ENCODE peak calls at places on chromosomes 2 and 18, in six cellular contexts. F is fibroblast of the aortic adventitia; E is cardiac fibroblast; A is fibroblast of mammary gland; S is pancreas; U is CD8-positive, alpha-beta memory T cell. P is an unnamed sample.
A peak's percentile ranks its signal among the peaks of the same experiment; 100 is the strongest.

GRCh38 chr18:79169958-79170555 is 100.9 kb downstream of the ATP9B start:
- DNase-seq in F (peak; percentile 15), E (peak; percentile 53), A (peak; percentile 57), S (no peak), U (no peak), P (peak; percentile 16)

GRCh38 chr2:136310797-136311558 is 193.0 kb upstream of the CXCR4 start:
- DNase-seq in F (no peak), E (no peak), A (no peak), S (no peak), U (no peak), P (no peak)

GRCh38 chr2:6103949-6104348 is 411.8 kb downstream of the SOX11 start:
- DNase-seq in F (no peak), E (no peak), A (no peak), S (no peak), U (no peak), P (no peak)

GRCh38 chr18:78814766-78815165 is 164.9 kb upstream of the SALL3 start:
- DNase-seq in F (no peak), E (no peak), A (no peak), S (no peak), U (no peak), P (no peak)

GRCh38 chr2:226611196-226611943 is 188.2 kb downstream of the IRS1 start:
- DNase-seq in F (no peak), E (no peak), A (no peak), S (no peak), U (no peak), P (no peak)

GRCh38 chr2:180385601-180386201 is 378.6 kb upstream of the CWC22 start:
- DNase-seq in F (peak; percentile 98), E (peak; percentile 87), A (peak; percentile 95), S (no peak), U (no peak), P (peak; percentile 81)

GRCh38 chr2:75788925-75789324 is 78.2 kb upstream of the GCFC2 start:
- DNase-seq in F (no peak), E (no peak), A (no peak), S (no peak), U (no peak), P (no peak)

GRCh38 chr18:44852818-44853217 is 172.1 kb downstream of the SETBP1 start:
- DNase-seq in F (peak; percentile 39), E (no peak), A (no peak), S (peak; percentile 35), U (no peak), P (no peak)

GRCh38 chr2:59774821-59775463 is 778.5 kb downstream of the BCL11A start:
- DNase-seq in F (no peak), E (no peak), A (no peak), S (no peak), U (no peak), P (no peak)

GRCh38 chr2:134819334-134819733 is 19.1 kb upstream of the ACMSD start:
- DNase-seq in F (peak; percentile 44), E (peak; percentile 5), A (peak; percentile 69), S (no peak), U (no peak), P (peak; percentile 20)

GRCh38 chr2:234426616-234427015 is 70.3 kb downstream of the ARL4C start:
- DNase-seq in F (no peak), E (no peak), A (no peak), S (no peak), U (no peak), P (no peak)

GRCh38 chr2:154125900-154126299 is 254.2 kb downstream of the GALNT13 start:
- DNase-seq in F (peak; percentile 77), E (peak; percentile 3), A (peak; percentile 83), S (no peak), U (no peak), P (no peak)

GRCh38 chr2:145412155-145412554 is 892.2 kb upstream of the ZEB2 start:
- DNase-seq in F (no peak), E (no peak), A (no peak), S (no peak), U (no peak), P (no peak)

GRCh38 chr2:159449504-159450124 is 163.1 kb upstream of the WDSUB1 start:
- DNase-seq in F (no peak), E (no peak), A (no peak), S (no peak), U (no peak), P (no peak)

GRCh38 chr18:80171190-80171872 is 62.3 kb downstream of the ADNP2 start:
- DNase-seq in F (peak; percentile 80), E (peak; percentile 45), A (peak; percentile 63), S (peak; percentile 29), U (peak; percentile 72), P (no peak)

GRCh38 chr2:127703282-127703681 is 2.0 kb downstream of the SFT2D3 start:
- DNase-seq in F (no peak), E (no peak), A (no peak), S (no peak), U (no peak), P (no peak)
- H3K4me3 ChIP-seq in F (no peak overlapping the region), E (no peak overlapping the region), A (no peak overlapping the region), S (no peak overlapping the region), U (no peak overlapping the region), P (no peak overlapping the region)

GRCh38 chr2:96205238-96205637 is 3.4 kb downstream of the STARD7 start:
- DNase-seq in F (peak; percentile 37), E (peak; percentile 26), A (peak; percentile 37), S (no peak), U (no peak), P (no peak)

GRCh38 chr2:96207073-96207777 is 1.4 kb downstream of the STARD7 start:
- DNase-seq in F (peak; percentile 20), E (no peak), A (peak; percentile 42), S (no peak), U (no peak), P (no peak)

GRCh38 chr2:96205888-96206287 is 2.7 kb downstream of the STARD7 start:
- DNase-seq in F (peak; percentile 82), E (peak; percentile 41), A (peak; percentile 88), S (no peak), U (no peak), P (no peak)

GRCh38 chr2:96203130-96204028 is 5.2 kb downstream of the STARD7 start:
- DNase-seq in F (no peak), E (no peak), A (no peak), S (no peak), U (no peak), P (no peak)

GRCh38 chr2:96204836-96205235 is 3.8 kb downstream of the STARD7 start:
- DNase-seq in F (no peak), E (no peak), A (no peak), S (no peak), U (no peak), P (no peak)
- H3K4me3 ChIP-seq in F (peak overlapping the region; percentile 6), E (no peak overlapping the region), A (no peak overlapping the region), S (no peak overlapping the region), U (no peak overlapping the region), P (peak overlapping the region; percentile 4)

GRCh38 chr2:104872034-104872865 is 18.3 kb downstream of the POU3F3 start:
- DNase-seq in F (no peak), E (no peak), A (no peak), S (no peak), U (no peak), P (no peak)
- H3K4me3 ChIP-seq in F (no peak overlapping the region), E (no peak overlapping the region), A (peak overlapping the region; percentile 3), S (peak overlapping the region; percentile 52), U (no peak overlapping the region), P (peak overlapping the region; percentile 58)

GRCh38 chr2:46067501-46068292 is 229.5 kb upstream of the EPAS1 start:
- DNase-seq in F (peak; percentile 99), E (peak; percentile 96), A (peak; percentile 89), S (no peak), U (no peak), P (peak; percentile 89)
- H3K4me3 ChIP-seq in F (peak overlapping the region; percentile 36), E (peak overlapping the region; percentile 21), A (no peak overlapping the region), S (no peak overlapping the region), U (no peak overlapping the region), P (peak overlapping the region; percentile 17)

DNA sequence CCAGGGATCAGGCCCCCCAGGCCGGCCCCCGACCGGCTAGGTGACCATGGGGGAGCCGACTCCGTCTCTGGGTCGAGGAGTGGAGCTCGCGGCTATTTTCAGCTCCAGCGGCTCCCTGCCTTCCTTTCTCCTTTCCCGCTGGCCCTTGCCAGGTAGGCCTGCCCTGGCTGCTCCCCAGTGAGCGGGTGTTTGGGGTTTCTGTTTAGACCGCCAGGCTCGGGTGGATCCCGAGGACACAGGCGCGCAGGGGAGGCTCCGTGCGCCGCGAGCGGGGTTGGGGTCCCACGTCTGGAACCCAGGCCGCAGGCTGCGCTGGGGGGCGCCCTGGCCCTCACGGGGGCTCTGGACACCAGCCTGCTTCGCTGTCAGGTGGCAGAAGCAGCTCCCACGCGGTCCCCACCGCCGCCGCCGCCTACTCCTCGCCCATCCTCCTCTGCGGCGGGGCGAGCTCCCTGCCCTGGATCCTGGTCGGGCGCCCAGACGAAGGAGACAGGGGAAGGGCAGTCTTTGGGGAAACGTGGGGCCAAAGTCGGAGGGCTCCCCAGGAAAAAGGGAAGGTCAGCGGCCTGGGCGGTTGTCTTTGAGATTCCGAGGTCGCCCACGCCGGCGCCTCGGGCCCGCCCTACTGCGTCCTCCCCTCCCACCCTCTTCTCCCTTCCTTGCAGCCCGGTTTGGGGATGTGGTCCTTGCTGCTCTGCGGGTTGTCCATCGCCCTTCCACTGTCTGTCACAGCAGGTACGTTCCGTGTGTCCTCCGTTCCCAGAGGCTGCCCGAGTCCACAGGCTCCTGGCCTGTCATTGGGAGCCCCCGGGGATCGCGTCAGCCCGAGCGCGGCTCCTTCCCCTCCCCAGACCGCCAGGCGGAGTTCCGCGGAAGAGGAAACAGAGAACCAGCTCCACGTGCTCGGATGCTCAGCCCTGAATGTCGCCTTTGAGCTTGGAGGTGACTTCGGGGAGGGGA is 648 bp downstream of the IL1RL2 start:
- DNase-seq in F (peak; percentile 40), E (peak; percentile 61), A (peak; percentile 65), S (peak; percentile 31), U (peak; percentile 58), P (no peak)
- H3K4me3 ChIP-seq in F (peak overlapping the region; percentile 54), E (peak overlapping the region; percentile 49), A (peak overlapping the region; percentile 42), S (peak overlapping the region; percentile 25), U (peak overlapping the region; percentile 42), P (peak overlapping the region; percentile 41)

DNA sequence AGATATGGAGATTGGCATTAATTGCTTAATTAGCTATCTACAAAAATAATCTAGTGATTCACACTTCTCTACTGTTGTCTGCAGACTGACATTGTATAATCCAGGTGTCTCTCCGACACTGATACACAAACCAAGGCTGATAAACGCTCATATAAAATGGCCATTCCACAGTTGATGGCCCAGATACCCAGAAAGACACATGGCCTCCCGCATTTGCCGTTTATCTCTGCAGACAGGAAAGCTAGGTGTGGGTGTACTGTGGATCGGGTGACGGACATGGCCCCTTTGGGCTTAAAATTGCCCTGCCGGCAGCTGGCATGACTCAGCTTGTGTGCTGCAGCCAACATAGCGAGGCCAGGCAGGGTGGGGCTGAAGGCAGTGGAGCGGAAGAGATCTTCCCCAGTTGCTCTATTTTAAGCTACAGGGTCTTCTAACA is 18.5 kb downstream of the PMAIP1 start:
- DNase-seq in F (peak; percentile 55), E (peak; percentile 62), A (peak; percentile 55), S (no peak), U (no peak), P (no peak)
- H3K4me3 ChIP-seq in F (no peak overlapping the region), E (no peak overlapping the region), A (no peak overlapping the region), S (no peak overlapping the region), U (no peak overlapping the region), P (no peak overlapping the region)

P was measured in skeletal muscle cell.